ENCODE peak calls at places on chromosomes 1 and 21, in four cellular contexts. K is PC-3, C is IMR-90, I is astrocyte of the spinal cord. R is an unnamed sample.

GRCh38 chr1:66013371-66013770 is 220.7 kb downstream of the PDE4B start:
- DNase-seq in K (no peak), C (no peak), I (no peak), R (no peak)

GRCh38 chr1:155044812-155045690 is 6.1 kb upstream of the ADAM15 start:
- DNase-seq in K (peak), C (peak), I (peak), R (peak)

GRCh38 chr1:219926363-219926998 is 1.9 kb downstream of the SLC30A10 start:
- DNase-seq in K (peak), C (no peak), I (no peak), R (no peak)

GRCh38 chr21:33419538-33420123 is 16.4 kb downstream of the IFNGR2 start:
- DNase-seq in K (peak), C (peak), I (peak), R (peak)

GRCh38 chr1:165402517-165403111 is 42.3 kb downstream of the RXRG start:
- DNase-seq in K (no peak), C (no peak), I (no peak), R (no peak)

GRCh38 chr1:65512383-65512782 is 91.9 kb downstream of the LEPR start:
- DNase-seq in K (no peak), C (no peak), I (no peak), R (no peak)

GRCh38 chr1:18145851-18146618 is 38.4 kb downstream of the IGSF21 start:
- DNase-seq in K (no peak), C (no peak), I (no peak), R (no peak)

GRCh38 chr1:201185527-201186128 is 5.0 kb upstream of the IGFN1 start:
- DNase-seq in K (peak), C (no peak), I (no peak), R (no peak)

GRCh38 chr1:19735419-19736127 is 64.1 kb downstream of the TMCO4 start:
- DNase-seq in K (peak), C (peak), I (peak), R (peak)

GRCh38 chr1:30756545-30757195 is 904 bp downstream of the LAPTM5 start:
- DNase-seq in K (peak), C (peak), I (peak), R (peak)

GRCh38 chr1:207935166-207935583 is 24.2 kb upstream of the CD34 start:
- DNase-seq in K (no peak), C (no peak), I (no peak), R (no peak)

GRCh38 chr1:16967095-16967567 is 13.3 kb downstream of the MFAP2 start:
- DNase-seq in K (no peak), C (peak), I (peak), R (peak)

GRCh38 chr1:169483500-169483966 is 2.2 kb downstream of the SLC19A2 start:
- DNase-seq in K (peak), C (peak), I (peak), R (peak)

GRCh38 chr1:196445775-196446174 is 162.5 kb downstream of the KCNT2 start:
- DNase-seq in K (no peak), C (no peak), I (no peak), R (no peak)

GRCh38 chr1:39410915-39411436 is 80.5 kb upstream of the BMP8A start:
- DNase-seq in K (peak), C (peak), I (peak), R (peak)

GRCh38 chr1:233240839-233241682 is 54.5 kb downstream of the PCNX2 start:
- DNase-seq in K (peak), C (peak), I (peak), R (peak)

GRCh38 chr21:42142141-42142540 is 71.0 kb downstream of the UMODL1 start:
- DNase-seq in K (no peak), C (no peak), I (no peak), R (no peak)

GRCh38 chr1:156937883-156938282 is 17.5 kb downstream of the LRRC71 start:
- DNase-seq in K (no peak), C (no peak), I (no peak), R (no peak)

GRCh38 chr21:37367758-37368535 is 1.4 kb downstream of the DYRK1A start:
- DNase-seq in K (peak), C (peak), I (peak), R (peak)

GRCh38 chr1:13836136-13836535 is 136.1 kb downstream of the PRDM2 start:
- DNase-seq in K (no peak), C (no peak), I (no peak), R (no peak)

GRCh38 chr1:222713091-222714012 is 988 bp downstream of the BROX start:
- DNase-seq in K (peak), C (peak), I (peak), R (peak)

GRCh38 chr21:28856588-28857250 is 136.0 kb downstream of the LTN1 start:
- DNase-seq in K (no peak), C (no peak), I (no peak), R (peak)

GRCh38 chr1:23422313-23422877 is 2.2 kb downstream of the TCEA3 start:
- DNase-seq in K (peak), C (peak), I (peak), R (peak)

GRCh38 chr1:246753670-246754535 is 29.7 kb downstream of the SCCPDH start:
- DNase-seq in K (peak), C (peak), I (peak), R (peak)

GRCh38 chr1:78032964-78033796 is 12.6 kb upstream of the GIPC2 start:
- DNase-seq in K (no peak), C (no peak), I (no peak), R (peak)

GRCh38 chr1:4072754-4073153 is 172.7 kb upstream of the C1orf174 start:
- DNase-seq in K (no peak), C (no peak), I (no peak), R (no peak)

GRCh38 chr1:211370669-211371068 is 44.0 kb downstream of the TRAF5 start:
- DNase-seq in K (no peak), C (no peak), I (no peak), R (no peak)

GRCh38 chr1:145947551-145947950 is 10.3 kb downstream of the LIX1L start:
- DNase-seq in K (no peak), C (no peak), I (no peak), R (no peak)

GRCh38 chr1:101820080-101820479 is 176.6 kb downstream of the OLFM3 start:
- DNase-seq in K (peak), C (peak), I (peak), R (peak)

GRCh38 chr1:43861337-43861736 is 72.3 kb upstream of the ARTN start:
- DNase-seq in K (peak), C (peak), I (no peak), R (peak)

GRCh38 chr1:162363823-162364222 is 12.8 kb downstream of the SPATA46 start:
- DNase-seq in K (no peak), C (no peak), I (no peak), R (no peak)

GRCh38 chr1:203443296-203443695 is 32.3 kb upstream of the PRELP start:
- DNase-seq in K (no peak), C (no peak), I (no peak), R (no peak)

GRCh38 chr1:16924919-16925477 is 3.3 kb downstream of the CROCC start:
- DNase-seq in K (no peak), C (no peak), I (no peak), R (no peak)

GRCh38 chr1:15538750-15539149 is 12.1 kb downstream of the DNAJC16 start:
- DNase-seq in K (no peak), C (no peak), I (no peak), R (peak)

GRCh38 chr1:2604854-2605753 is 18.5 kb downstream of the PRXL2B start:
- DNase-seq in K (no peak), C (no peak), I (no peak), R (no peak)

GRCh38 chr1:233094691-233095090 is 144.3 kb downstream of the NTPCR start:
- DNase-seq in K (no peak), C (no peak), I (no peak), R (no peak)

GRCh38 chr1:226121587-226122400 is 59.3 kb downstream of the H3-3A start:
- DNase-seq in K (peak), C (peak), I (peak), R (peak)

GRCh38 chr1:20496241-20496661 is 10.2 kb upstream of the CAMK2N1 start:
- DNase-seq in K (peak), C (peak), I (peak), R (peak)

GRCh38 chr1:115879977-115880376 is 39.1 kb upstream of the NHLH2 start:
- DNase-seq in K (no peak), C (no peak), I (no peak), R (no peak)
- TF ChIP-seq CTCF in K (peak), C (no peak), I (no peak), R (no peak)

GRCh38 chr1:34980715-34981114 is 4.4 kb downstream of the TMEM35B start:
- DNase-seq in K (no peak), C (no peak), I (no peak), R (no peak)

GRCh38 chr1:34982820-34983376 is 2.2 kb downstream of the TMEM35B start:
- DNase-seq in K (no peak), C (no peak), I (no peak), R (no peak)

GRCh38 chr1:34985063-34985770 is at the start of gene TMEM35B:
- DNase-seq in K (peak), C (peak), I (peak), R (peak)

GRCh38 chr1:34984435-34985062 is 598 bp downstream of the TMEM35B start:
- DNase-seq in K (peak), C (peak), I (peak), R (peak)

GRCh38 chr1:34983700-34984355 is 1.3 kb downstream of the TMEM35B start:
- DNase-seq in K (peak), C (peak), I (no peak), R (peak)
- H3K4me3 ChIP-seq in K (peak), C (peak), I (peak), R (peak)

DNA sequence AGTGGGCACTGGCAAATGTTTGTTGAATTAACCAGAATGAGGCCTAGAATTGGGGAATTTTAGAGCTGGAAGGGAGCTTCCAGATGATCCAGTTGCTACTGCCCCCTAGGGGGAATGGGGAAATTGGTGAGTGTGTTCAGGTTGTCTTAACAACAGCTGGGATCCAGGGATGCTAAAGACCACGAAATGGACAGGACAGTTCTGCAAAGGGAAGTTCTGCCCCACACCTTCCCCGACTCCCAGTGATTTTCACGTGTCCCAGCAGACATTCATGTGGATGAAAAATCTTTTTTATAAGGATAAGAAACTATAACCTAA is 33.9 kb downstream of the TRIM62 start:
- DNase-seq in K (peak), C (peak), I (no peak), R (peak)
- TF ChIP-seq CTCF in K (peak), C (peak), I (peak), R (peak)

GRCh38 chr1:110292327-110292741 is 46.8 kb upstream of the RBM15 start:
- DNase-seq in K (peak), C (peak), I (no peak), R (peak)
- H3K4me3 ChIP-seq in K (no peak), C (no peak), I (no peak), R (no peak)

GRCh38 chr1:175040324-175040910 is 17.2 kb upstream of the MRPS14 start:
- DNase-seq in K (no peak), C (no peak), I (no peak), R (no peak)

GRCh38 chr1:175033931-175034330 is 10.7 kb upstream of the MRPS14 start:
- DNase-seq in K (no peak), C (no peak), I (no peak), R (no peak)

GRCh38 chr1:175034775-175035174 is 11.6 kb upstream of the MRPS14 start:
- DNase-seq in K (peak), C (no peak), I (no peak), R (no peak)

GRCh38 chr1:175036476-175036875 is 13.3 kb upstream of the MRPS14 start:
- DNase-seq in K (no peak), C (no peak), I (no peak), R (no peak)

DNA sequence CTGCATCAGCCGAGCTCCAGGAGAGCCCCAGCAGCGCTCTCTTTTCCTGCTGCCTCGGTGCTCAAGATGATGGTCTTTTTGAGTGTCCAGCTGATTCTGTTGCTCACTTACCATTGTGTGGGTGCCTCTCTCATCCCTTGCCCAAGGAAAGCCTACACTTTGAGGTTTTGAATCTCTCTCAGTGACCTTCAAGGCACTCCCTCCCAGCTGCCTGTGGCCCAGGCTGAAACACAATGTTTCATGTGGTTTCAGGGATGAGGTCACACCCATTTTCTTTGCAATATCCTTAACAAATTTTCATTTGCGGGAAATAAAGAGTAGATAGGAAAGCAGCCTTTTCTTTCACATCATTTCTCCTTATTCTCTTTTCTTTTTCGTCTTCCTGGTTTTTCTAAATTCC is 12.6 kb upstream of the MRPS14 start:
- DNase-seq in K (no peak), C (no peak), I (no peak), R (no peak)
- TF ChIP-seq CTCF in K (no peak), C (no peak), I (no peak), R (no peak)

GRCh38 chr1:36814774-36815173 is 219.5 kb downstream of the GRIK3 start:
- DNase-seq in K (no peak), C (no peak), I (no peak), R (no peak)
- H3K4me3 ChIP-seq in K (no peak), C (no peak), I (no peak), R (no peak)

GRCh38 chr1:224768971-224769370 is 152.9 kb downstream of the CNIH3 start:
- DNase-seq in K (no peak), C (no peak), I (no peak), R (no peak)

GRCh38 chr1:224773646-224774045 is 155.8 kb upstream of the DNAH14 start:
- DNase-seq in K (no peak), C (no peak), I (no peak), R (no peak)

GRCh38 chr1:224769987-224770693 is 154.0 kb downstream of the CNIH3 start:
- DNase-seq in K (peak), C (peak), I (peak), R (peak)

GRCh38 chr1:224779491-224780020 is 149.9 kb upstream of the DNAH14 start:
- DNase-seq in K (no peak), C (no peak), I (no peak), R (no peak)

GRCh38 chr1:224774378-224774777 is 155.1 kb upstream of the DNAH14 start:
- DNase-seq in K (peak), C (no peak), I (no peak), R (no peak)
- TF ChIP-seq CTCF in K (peak), C (no peak), I (no peak), R (no peak)

GRCh38 chr1:234619794-234620247 is 9.8 kb upstream of the IRF2BP2 start:
- DNase-seq in K (no peak), C (no peak), I (no peak), R (no peak)
- H3K4me3 ChIP-seq in K (no peak), C (no peak), I (no peak), R (no peak)

DNA sequence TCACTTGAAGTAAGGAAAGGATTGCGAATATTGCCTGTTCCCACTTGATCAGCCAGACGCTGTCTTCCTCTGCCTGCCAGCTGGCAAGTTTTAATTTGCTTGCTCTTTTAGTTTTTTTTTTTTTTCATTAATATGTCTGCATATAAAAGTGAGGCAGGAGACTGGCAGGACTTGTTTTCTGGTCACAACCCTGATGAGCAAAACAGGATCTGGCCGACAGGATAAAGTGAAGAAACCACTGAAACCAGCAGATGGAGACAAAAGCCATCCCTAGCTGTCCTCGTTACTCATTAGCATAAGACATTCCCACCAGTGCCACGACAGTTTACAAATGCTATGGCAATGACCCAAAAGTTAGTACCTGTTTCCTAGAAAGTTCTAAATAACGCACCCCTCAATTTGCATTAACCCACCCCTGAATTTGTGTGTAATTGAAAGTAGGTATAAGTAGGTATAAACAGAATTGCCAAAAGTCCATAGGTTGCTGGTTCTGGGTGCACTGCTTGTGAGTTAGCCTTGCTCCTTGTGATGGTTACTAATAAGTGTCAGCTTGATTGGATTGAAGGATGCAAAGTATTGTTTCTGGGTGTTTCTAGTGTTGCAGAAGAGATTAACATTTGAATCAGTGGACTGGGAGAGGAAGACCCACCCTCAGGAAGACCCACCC is 60.8 kb downstream of the ZNF684 start:
- DNase-seq in K (peak), C (peak), I (peak), R (peak)
- TF ChIP-seq CTCF in K (peak), C (peak), I (peak), R (peak)

DNA sequence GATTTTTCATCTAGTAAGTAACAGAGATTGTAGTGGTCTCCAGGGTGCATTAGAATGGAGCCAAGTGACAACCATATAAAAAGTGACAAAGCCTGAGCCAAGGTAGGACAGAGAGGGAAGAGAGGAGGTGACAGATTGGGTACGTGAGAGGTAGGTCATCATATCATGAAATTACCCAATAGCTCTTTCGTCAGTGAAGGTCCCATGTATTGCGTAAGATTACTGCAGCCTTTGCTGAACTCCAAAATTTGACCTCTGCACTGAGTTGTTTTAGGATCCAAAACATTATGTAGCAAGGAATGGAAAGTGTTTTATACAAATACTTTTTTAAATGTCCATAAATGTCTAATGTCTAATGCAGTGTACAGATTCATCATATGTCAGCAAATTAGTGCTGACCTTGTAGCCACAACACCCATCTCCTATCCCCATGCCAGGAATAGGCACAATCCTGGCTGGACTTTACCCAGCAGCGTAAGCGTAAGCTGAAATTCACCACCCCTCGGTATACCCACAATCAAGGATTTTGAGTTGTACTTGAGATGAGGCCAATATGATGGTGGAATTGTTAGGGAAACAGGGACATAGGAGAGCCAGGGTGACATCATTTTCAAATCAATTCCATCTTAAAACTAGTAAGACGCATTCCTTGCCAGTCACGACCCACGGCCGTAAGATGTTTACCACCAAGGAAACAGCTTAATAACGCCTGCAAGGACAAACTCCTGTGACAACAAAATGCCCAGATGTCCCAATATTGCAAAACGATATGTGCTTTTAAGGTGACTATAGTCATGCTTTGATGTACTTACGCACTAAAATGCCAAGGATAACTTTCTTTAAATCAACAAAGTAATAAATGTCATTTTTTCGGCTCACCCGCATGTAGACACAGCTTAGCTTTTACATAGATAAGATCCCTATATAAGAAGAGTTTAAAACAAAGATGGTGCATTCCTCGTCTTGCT is 38.1 kb upstream of the GREM2 start:
- DNase-seq in K (no peak), C (no peak), I (no peak), R (no peak)
- H3K4me3 ChIP-seq in K (no peak), C (no peak), I (no peak), R (no peak)

R was measured in choroid plexus epithelial cell.